ENCODE peak calls at places on chromosome 13, in four cellular contexts. One of them, this sample, is unnamed.

GRCh38 chr13:50244913-50245574 is 229.8 kb downstream of the KCNRG start:
- DNase-seq in CD4-positive, alpha-beta T cell: no peak
- DNase-seq in GM23338: no peak
- DNase-seq in IMR-90: peak; percentile 88
- DNase-seq in this sample: no peak

GRCh38 chr13:29532136-29532535 is 63.4 kb downstream of the SLC7A1 start:
- DNase-seq in IMR-90: no peak
- DNase-seq in CD4-positive, alpha-beta T cell: no peak
- DNase-seq in GM23338: no peak
- DNase-seq in this sample: no peak

GRCh38 chr13:111516712-111517640 is 196.5 kb downstream of the TEX29 start:
- DNase-seq in CD4-positive, alpha-beta T cell: no peak
- DNase-seq in IMR-90: no peak
- DNase-seq in GM23338: no peak
- DNase-seq in this sample: no peak

GRCh38 chr13:109479534-109479933 is 306.8 kb downstream of the IRS2 start:
- DNase-seq in IMR-90: no peak
- DNase-seq in GM23338: no peak
- DNase-seq in CD4-positive, alpha-beta T cell: no peak
- DNase-seq in this sample: no peak

GRCh38 chr13:63901630-63902029 is 2486.0 kb upstream of the PCDH20 start:
- DNase-seq in CD4-positive, alpha-beta T cell: no peak
- DNase-seq in IMR-90: no peak
- DNase-seq in GM23338: peak; percentile 15
- DNase-seq in this sample: no peak

GRCh38 chr13:109869312-109870237 is 83.2 kb upstream of the IRS2 start:
- DNase-seq in CD4-positive, alpha-beta T cell: no peak
- DNase-seq in GM23338: peak; percentile 28
- DNase-seq in IMR-90: peak; percentile 44
- DNase-seq in this sample: no peak

GRCh38 chr13:114044486-114044885 is 70.6 kb upstream of the C13orf46 start:
- DNase-seq in GM23338: no peak
- DNase-seq in CD4-positive, alpha-beta T cell: no peak
- DNase-seq in IMR-90: peak; percentile 40
- DNase-seq in this sample: no peak

GRCh38 chr13:29210676-29211075 is 384.8 kb downstream of the SLC7A1 start:
- DNase-seq in IMR-90: no peak
- DNase-seq in CD4-positive, alpha-beta T cell: no peak
- DNase-seq in GM23338: no peak
- DNase-seq in this sample: no peak

GRCh38 chr13:48500652-48501197 is 32.2 kb downstream of the RCBTB2 start:
- DNase-seq in CD4-positive, alpha-beta T cell: no peak
- DNase-seq in IMR-90: peak; percentile 96
- DNase-seq in GM23338: peak; percentile 19
- DNase-seq in this sample: no peak

GRCh38 chr13:77774181-77774580 is 76.7 kb downstream of the SLAIN1 start:
- DNase-seq in CD4-positive, alpha-beta T cell: no peak
- DNase-seq in IMR-90: no peak
- DNase-seq in GM23338: no peak
- DNase-seq in this sample: no peak

GRCh38 chr13:94711561-94712286 is 621 bp downstream of the SOX21 start:
- DNase-seq in IMR-90: no peak
- DNase-seq in CD4-positive, alpha-beta T cell: no peak
- DNase-seq in GM23338: peak; percentile 56
- DNase-seq in this sample: peak; percentile 36

GRCh38 chr13:35534343-35534742 is 57.9 kb upstream of the MAB21L1 start:
- DNase-seq in IMR-90: no peak
- DNase-seq in CD4-positive, alpha-beta T cell: no peak
- DNase-seq in GM23338: peak; percentile 17
- DNase-seq in this sample: no peak

GRCh38 chr13:109344552-109345157 is 441.7 kb downstream of the IRS2 start:
- DNase-seq in IMR-90: peak; percentile 82
- DNase-seq in GM23338: no peak
- DNase-seq in CD4-positive, alpha-beta T cell: no peak
- DNase-seq in this sample: no peak

GRCh38 chr13:98080280-98080679 is 62.6 kb upstream of the FARP1 start:
- DNase-seq in IMR-90: no peak
- DNase-seq in CD4-positive, alpha-beta T cell: no peak
- DNase-seq in GM23338: no peak
- DNase-seq in this sample: no peak

GRCh38 chr13:48490241-48490640 is 42.6 kb downstream of the RCBTB2 start:
- DNase-seq in CD4-positive, alpha-beta T cell: no peak
- DNase-seq in GM23338: no peak
- DNase-seq in IMR-90: no peak
- DNase-seq in this sample: no peak

GRCh38 chr13:95643814-95644598 is 500 bp downstream of the DZIP1 start:
- DNase-seq in IMR-90: peak; percentile 35
- DNase-seq in CD4-positive, alpha-beta T cell: no peak
- DNase-seq in GM23338: peak; percentile 69
- DNase-seq in this sample: peak; percentile 47

GRCh38 chr13:27662738-27663470 is 41.2 kb downstream of the POLR1D start:
- DNase-seq in GM23338: no peak
- DNase-seq in IMR-90: no peak
- DNase-seq in CD4-positive, alpha-beta T cell: no peak
- DNase-seq in this sample: no peak

GRCh38 chr13:43830481-43830873 is 43.7 kb upstream of the ENOX1 start:
- DNase-seq in GM23338: no peak
- DNase-seq in CD4-positive, alpha-beta T cell: no peak
- DNase-seq in IMR-90: peak; percentile 79
- DNase-seq in this sample: no peak

GRCh38 chr13:50893211-50893852 is 16.3 kb upstream of the RNASEH2B start:
- DNase-seq in IMR-90: peak; percentile 19
- DNase-seq in GM23338: peak; percentile 46
- DNase-seq in CD4-positive, alpha-beta T cell: no peak
- DNase-seq in this sample: no peak

GRCh38 chr13:101018720-101019119 is 344.1 kb upstream of the TMTC4 start:
- DNase-seq in GM23338: no peak
- DNase-seq in IMR-90: peak; percentile 71
- DNase-seq in CD4-positive, alpha-beta T cell: no peak
- DNase-seq in this sample: no peak

GRCh38 chr13:112062047-112062618 is 4.8 kb upstream of the SOX1 start:
- DNase-seq in CD4-positive, alpha-beta T cell: no peak
- DNase-seq in GM23338: no peak
- DNase-seq in IMR-90: no peak
- DNase-seq in this sample: no peak

GRCh38 chr13:65378943-65379519 is 1851.1 kb downstream of the PCDH9 start:
- DNase-seq in IMR-90: peak; percentile 27
- DNase-seq in GM23338: peak; percentile 32
- DNase-seq in CD4-positive, alpha-beta T cell: no peak
- DNase-seq in this sample: no peak

GRCh38 chr13:73224708-73225107 is 165.9 kb downstream of the KLF5 start:
- DNase-seq in CD4-positive, alpha-beta T cell: no peak
- DNase-seq in GM23338: no peak
- DNase-seq in IMR-90: peak; percentile 30
- DNase-seq in this sample: no peak

GRCh38 chr13:56314755-56315154 is 826.0 kb upstream of the PRR20A start:
- DNase-seq in GM23338: peak; percentile 49
- DNase-seq in IMR-90: no peak
- DNase-seq in CD4-positive, alpha-beta T cell: no peak
- DNase-seq in this sample: no peak

GRCh38 chr13:70703755-70704154 is 595.5 kb upstream of the KLHL1 start:
- DNase-seq in IMR-90: no peak
- DNase-seq in GM23338: no peak
- DNase-seq in CD4-positive, alpha-beta T cell: no peak
- DNase-seq in this sample: no peak

GRCh38 chr13:109812375-109812774 is 26.0 kb upstream of the IRS2 start:
- DNase-seq in IMR-90: no peak
- DNase-seq in CD4-positive, alpha-beta T cell: no peak
- DNase-seq in GM23338: no peak
- DNase-seq in this sample: no peak

GRCh38 chr13:114282143-114282685 is 813 bp downstream of the UPF3A start:
- DNase-seq in IMR-90: peak; percentile 65
- DNase-seq in GM23338: peak; percentile 82
- DNase-seq in CD4-positive, alpha-beta T cell: no peak
- DNase-seq in this sample: peak; percentile 27

GRCh38 chr13:110719036-110719710 is 5.7 kb downstream of the ING1 start:
- DNase-seq in IMR-90: no peak
- DNase-seq in CD4-positive, alpha-beta T cell: no peak
- DNase-seq in GM23338: no peak
- DNase-seq in this sample: no peak

GRCh38 chr13:93758575-93758974 is 532.0 kb downstream of the GPC6 start:
- DNase-seq in IMR-90: peak; percentile 57
- DNase-seq in CD4-positive, alpha-beta T cell: no peak
- DNase-seq in GM23338: no peak
- DNase-seq in this sample: no peak

GRCh38 chr13:28478127-28478526 is 16.8 kb downstream of the FLT1 start:
- DNase-seq in GM23338: no peak
- DNase-seq in IMR-90: peak; percentile 84
- DNase-seq in CD4-positive, alpha-beta T cell: no peak
- DNase-seq in this sample: no peak

GRCh38 chr13:111339366-111340143 is 19.1 kb downstream of the TEX29 start:
- DNase-seq in IMR-90: no peak
- DNase-seq in CD4-positive, alpha-beta T cell: no peak
- DNase-seq in GM23338: no peak
- DNase-seq in this sample: no peak

GRCh38 chr13:30982506-30982905 is 50.0 kb downstream of the TEX26 start:
- DNase-seq in CD4-positive, alpha-beta T cell: no peak
- DNase-seq in GM23338: no peak
- DNase-seq in IMR-90: no peak
- DNase-seq in this sample: no peak

GRCh38 chr13:30982911-30983310 is 50.5 kb downstream of the TEX26 start:
- DNase-seq in CD4-positive, alpha-beta T cell: no peak
- DNase-seq in IMR-90: no peak
- DNase-seq in GM23338: no peak
- DNase-seq in this sample: no peak

GRCh38 chr13:30976041-30976440 is 43.6 kb downstream of the TEX26 start:
- DNase-seq in IMR-90: no peak
- DNase-seq in CD4-positive, alpha-beta T cell: no peak
- DNase-seq in GM23338: no peak
- DNase-seq in this sample: no peak

GRCh38 chr13:30983431-30983830 is 51.0 kb downstream of the TEX26 start:
- DNase-seq in CD4-positive, alpha-beta T cell: no peak
- DNase-seq in IMR-90: no peak
- DNase-seq in GM23338: peak; percentile 36
- DNase-seq in this sample: no peak

DNA sequence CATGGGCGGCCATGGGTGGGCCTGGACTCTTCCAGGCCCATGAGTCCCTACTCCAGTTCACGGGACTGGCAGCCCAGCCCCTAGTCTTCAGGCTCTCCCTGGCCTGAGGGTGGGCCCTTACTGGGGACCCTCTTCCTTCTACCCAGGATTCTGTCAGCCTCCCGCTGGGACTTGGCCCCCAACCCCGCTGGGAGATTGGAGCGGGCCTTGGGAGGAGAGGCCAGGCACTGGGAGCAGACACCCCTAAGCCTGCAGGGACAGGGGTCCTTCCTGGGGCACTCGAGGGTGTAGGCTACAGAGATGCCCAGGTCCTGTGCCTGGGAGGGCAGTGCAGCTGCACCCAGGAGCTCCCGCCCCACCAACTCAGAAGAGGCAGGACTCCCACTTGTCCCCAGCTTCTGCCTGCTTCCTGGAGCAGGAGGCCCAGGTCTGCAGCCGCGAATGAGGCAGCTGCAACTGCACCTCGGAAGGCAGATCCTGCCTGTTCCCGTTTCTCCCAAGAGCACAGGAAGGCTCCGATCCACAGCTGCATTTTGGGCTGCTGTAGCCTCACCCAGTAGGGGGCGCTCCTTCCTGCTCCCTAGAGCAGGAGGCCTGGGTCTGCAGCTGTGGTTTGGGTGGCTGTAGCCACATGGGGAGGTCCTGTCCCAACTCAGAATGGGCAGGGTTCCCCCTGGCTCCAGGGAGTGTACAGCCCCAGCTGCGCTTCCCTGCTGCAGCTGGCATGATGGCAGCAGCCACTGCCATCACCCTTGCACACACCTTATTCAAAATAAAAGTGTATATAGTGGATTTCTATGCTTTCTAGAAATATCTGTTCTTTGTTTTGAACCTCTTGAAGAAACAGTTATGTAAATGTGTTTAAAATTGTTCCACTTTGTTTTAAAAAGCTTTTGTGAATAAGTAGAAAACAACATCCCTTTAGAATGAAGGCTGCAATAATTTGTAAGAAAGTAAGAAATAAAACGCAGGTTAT is 46.8 kb downstream of the TEX26 start:
- DNase-seq in IMR-90: no peak
- DNase-seq in GM23338: peak; percentile 95
- DNase-seq in CD4-positive, alpha-beta T cell: peak; percentile 8
- DNase-seq in this sample: peak; percentile 48
- TF ChIP-seq CTCF in IMR-90: peak; percentile 21
- TF ChIP-seq CTCF in GM23338: peak; percentile 97
- TF ChIP-seq CTCF in CD4-positive, alpha-beta T cell: peak; percentile 67
- TF ChIP-seq CTCF in this sample: peak; percentile 61

GRCh38 chr13:36817996-36818395 is 1.0 kb upstream of the RFXAP start:
- DNase-seq in IMR-90: no peak
- DNase-seq in GM23338: no peak
- DNase-seq in CD4-positive, alpha-beta T cell: no peak
- DNase-seq in this sample: no peak
- TF ChIP-seq CTCF in IMR-90: no peak
- TF ChIP-seq CTCF in GM23338: peak; percentile 60
- TF ChIP-seq CTCF in CD4-positive, alpha-beta T cell: no peak
- TF ChIP-seq CTCF in this sample: no peak

DNA sequence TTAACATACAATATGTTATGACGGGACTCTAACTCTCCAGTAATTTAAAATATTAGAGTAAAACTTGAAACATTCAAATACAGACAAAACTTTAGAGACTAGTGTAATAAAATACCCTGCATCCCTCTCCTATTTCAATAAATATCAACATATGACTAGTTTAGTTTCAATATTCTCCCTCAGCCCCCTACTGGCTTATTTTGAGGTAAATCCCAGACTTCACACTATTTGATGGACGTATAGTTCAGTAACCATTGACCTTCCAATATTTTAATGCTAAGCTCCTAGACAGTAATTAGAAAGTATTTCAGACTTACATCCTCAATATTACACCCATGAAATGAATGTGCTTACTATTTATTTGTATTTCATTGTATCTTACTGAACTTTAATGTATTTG is 180.7 kb upstream of the STARD13 start:
- DNase-seq in CD4-positive, alpha-beta T cell: no peak
- DNase-seq in IMR-90: no peak
- DNase-seq in GM23338: no peak
- DNase-seq in this sample: no peak
- TF ChIP-seq CTCF in CD4-positive, alpha-beta T cell: no peak
- TF ChIP-seq CTCF in IMR-90: no peak
- TF ChIP-seq CTCF in GM23338: no peak
- TF ChIP-seq CTCF in this sample: peak; percentile 30

GRCh38 chr13:54449922-54450321 is 1421.3 kb downstream of the OLFM4 start:
- DNase-seq in GM23338: peak; percentile 45
- DNase-seq in CD4-positive, alpha-beta T cell: no peak
- DNase-seq in IMR-90: no peak
- DNase-seq in this sample: no peak
- TF ChIP-seq CTCF in GM23338: no peak
- TF ChIP-seq CTCF in CD4-positive, alpha-beta T cell: no peak
- TF ChIP-seq CTCF in IMR-90: no peak
- TF ChIP-seq CTCF in this sample: peak; percentile 58